ENCODE peak calls at places on chromosomes 3 and 15, in five cellular contexts. I is ureter, Y is AG08396, C is NCI-H1092, B is H1. A is an unnamed sample.

GRCh38 chr15:57537072-57537471 is 54.6 kb upstream of the MYZAP start:
- DNase-seq in I (no peak), Y (peak; percentile 65), C (peak; percentile 62), B (no peak), A (peak; percentile 71)

GRCh38 chr3:48478631-48479555 is 25.1 kb downstream of the SHISA5 start:
- DNase-seq in I (no peak), Y (no peak), C (no peak), B (no peak), A (no peak)

GRCh38 chr3:39143051-39143885 is 10.1 kb downstream of the CSRNP1 start:
- DNase-seq in I (no peak), Y (no peak), C (no peak), B (no peak), A (no peak)

GRCh38 chr3:47440131-47440530 is 35.6 kb downstream of the SCAP start:
- DNase-seq in I (no peak), Y (no peak), C (no peak), B (no peak), A (no peak)

GRCh38 chr15:52798529-52799101 is 8.5 kb upstream of the ONECUT1 start:
- DNase-seq in I (no peak), Y (no peak), C (no peak), B (no peak), A (no peak)

GRCh38 chr3:13538520-13539284 is 10.2 kb upstream of the FBLN2 start:
- DNase-seq in I (no peak), Y (no peak), C (no peak), B (no peak), A (no peak)

GRCh38 chr3:45792516-45793172 is 3.7 kb downstream of the SLC6A20 start:
- DNase-seq in I (no peak), Y (no peak), C (no peak), B (no peak), A (no peak)

GRCh38 chr3:123278446-123278845 is 76.7 kb downstream of the SEC22A start:
- DNase-seq in I (no peak), Y (no peak), C (no peak), B (no peak), A (no peak)

GRCh38 chr15:85499498-85499897 is 119.1 kb downstream of the AKAP13 start:
- DNase-seq in I (no peak), Y (no peak), C (peak; percentile 2), B (no peak), A (peak; percentile 24)

GRCh38 chr3:128881576-128881975 is 2.2 kb downstream of the ACAD9 start:
- DNase-seq in I (no peak), Y (no peak), C (no peak), B (no peak), A (no peak)

GRCh38 chr15:51759557-51760070 is 8.2 kb downstream of the TMOD2 start:
- DNase-seq in I (no peak), Y (peak; percentile 82), C (no peak), B (no peak), A (peak; percentile 73)

GRCh38 chr3:45974686-45975085 is 20.9 kb downstream of the FYCO1 start:
- DNase-seq in I (no peak), Y (no peak), C (no peak), B (no peak), A (no peak)

GRCh38 chr15:56045068-56045748 is 51.8 kb upstream of the NEDD4 start:
- DNase-seq in I (no peak), Y (no peak), C (no peak), B (no peak), A (no peak)

GRCh38 chr3:66068255-66068654 is 29.5 kb upstream of the MAGI1 start:
- DNase-seq in I (no peak), Y (no peak), C (no peak), B (no peak), A (no peak)

GRCh38 chr15:70775160-70775559 is 11.8 kb upstream of the UACA start:
- DNase-seq in I (no peak), Y (peak; percentile 50), C (no peak), B (no peak), A (no peak)